ENCODE peak calls at places on chromosomes 4 and X, in nine cellular contexts. L is stomach, C is esophagus muscularis mucosa, I is suprapubic skin, E is K562, P is SK-N-SH, X is transverse colon, Q is H1, T is HepG2. G is an unnamed sample.
A peak's percentile ranks its signal among the peaks of the same experiment; 100 is the strongest.

GRCh38 chrX:20571611-20572010 is 304.9 kb upstream of the RPS6KA3 start:
- DNase-seq in P (no peak), I (no peak), T (no peak), C (no peak), E (no peak), Q (no peak), L (no peak), X (no peak), G (no peak)

GRCh38 chr4:185016946-185017797 is 1.1 kb upstream of the HELT start:
- DNase-seq in L (no peak), Q (no peak), C (no peak), I (no peak), T (no peak), P (no peak), E (no peak), X (no peak), G (no peak)

GRCh38 chr4:77434299-77435092 is 171.1 kb upstream of the CXCL13 start:
- DNase-seq in X (no peak), L (no peak), T (no peak), I (no peak), C (no peak), Q (no peak), E (no peak), P (no peak), G (no peak)

GRCh38 chrX:39599339-39599738 is 498.4 kb downstream of the BCOR start:
- DNase-seq in T (no peak), X (no peak), E (no peak), P (no peak), L (no peak), Q (no peak), C (no peak), I (no peak), G (no peak)

GRCh38 chr4:673349-674091 is 556 bp downstream of the ATP5ME start:
- DNase-seq in X (peak; percentile 73), Q (no peak), P (no peak), C (no peak), T (peak; percentile 46), I (no peak), L (peak; percentile 53), E (peak; percentile 64), G (no peak)

GRCh38 chr4:168908859-168909390 is 101.1 kb downstream of the CBR4 start:
- DNase-seq in L (no peak), C (no peak), X (no peak), T (no peak), I (no peak), P (no peak), E (no peak), Q (no peak), G (no peak)

GRCh38 chrX:155334486-155335316 is at the start of gene CLIC2:
- DNase-seq in I (no peak), Q (no peak), X (peak; percentile 17), E (peak; percentile 76), T (no peak), P (no peak), L (peak; percentile 31), C (no peak), G (no peak)

GRCh38 chr4:62940229-62940628 is 1469.0 kb downstream of the TECRL start:
- DNase-seq in P (no peak), T (peak; percentile 54), I (no peak), C (no peak), X (no peak), Q (no peak), E (no peak), L (no peak), G (no peak)

GRCh38 chrX:12949927-12950656 is 24.8 kb upstream of the TMSB4X start:
- DNase-seq in X (peak; percentile 89), Q (no peak), E (peak; percentile 71), C (no peak), P (no peak), I (peak; percentile 87), L (peak; percentile 83), T (no peak), G (peak; percentile 94)

GRCh38 chr4:4329496-4329895 is 39.4 kb downstream of the ZBTB49 start:
- DNase-seq in C (no peak), E (no peak), X (no peak), L (no peak), I (no peak), P (no peak), Q (no peak), T (no peak), G (peak; percentile 34)

GRCh38 chr4:121784975-121785374 is 16.1 kb upstream of the EXOSC9 start:
- DNase-seq in T (no peak), X (no peak), P (no peak), Q (no peak), L (no peak), I (no peak), C (no peak), E (no peak), G (peak; percentile 67)

GRCh38 chr4:101020956-101021355 is 326.4 kb downstream of the PPP3CA start:
- DNase-seq in I (no peak), C (no peak), E (no peak), T (no peak), P (no peak), L (no peak), X (no peak), Q (no peak), G (no peak)

GRCh38 chr4:48554606-48555005 is 64.6 kb downstream of the ZAR1 start:
- DNase-seq in E (no peak), X (no peak), L (no peak), C (no peak), Q (no peak), T (no peak), P (no peak), I (no peak), G (no peak)
- TF ChIP-seq EP300 in E (no peak), X (no peak), L (no peak), C (no peak), Q (no peak), T (no peak), P (no peak), I (no peak), G (no peak)

GRCh38 chrX:123961268-123962005 is at the start of gene STAG2:
- DNase-seq in C (peak; percentile 91), E (peak; percentile 84), T (peak; percentile 80), P (peak; percentile 66), X (peak; percentile 77), L (peak; percentile 70), I (no peak), Q (no peak), G (peak; percentile 93)

GRCh38 chrX:123962006-123962485 is 540 bp downstream of the STAG2 start:
- DNase-seq in X (no peak), L (no peak), T (no peak), P (no peak), C (no peak), Q (no peak), E (peak; percentile 52), I (no peak), G (no peak)

GRCh38 chrX:123964155-123964554 is 2.6 kb downstream of the STAG2 start:
- DNase-seq in E (no peak), P (no peak), I (no peak), X (no peak), Q (no peak), L (no peak), T (no peak), C (no peak), G (no peak)

GRCh38 chrX:123960956-123961267 is 594 bp upstream of the STAG2 start:
- DNase-seq in I (no peak), T (no peak), C (no peak), L (no peak), P (no peak), E (no peak), Q (no peak), X (no peak), G (no peak)

DNA sequence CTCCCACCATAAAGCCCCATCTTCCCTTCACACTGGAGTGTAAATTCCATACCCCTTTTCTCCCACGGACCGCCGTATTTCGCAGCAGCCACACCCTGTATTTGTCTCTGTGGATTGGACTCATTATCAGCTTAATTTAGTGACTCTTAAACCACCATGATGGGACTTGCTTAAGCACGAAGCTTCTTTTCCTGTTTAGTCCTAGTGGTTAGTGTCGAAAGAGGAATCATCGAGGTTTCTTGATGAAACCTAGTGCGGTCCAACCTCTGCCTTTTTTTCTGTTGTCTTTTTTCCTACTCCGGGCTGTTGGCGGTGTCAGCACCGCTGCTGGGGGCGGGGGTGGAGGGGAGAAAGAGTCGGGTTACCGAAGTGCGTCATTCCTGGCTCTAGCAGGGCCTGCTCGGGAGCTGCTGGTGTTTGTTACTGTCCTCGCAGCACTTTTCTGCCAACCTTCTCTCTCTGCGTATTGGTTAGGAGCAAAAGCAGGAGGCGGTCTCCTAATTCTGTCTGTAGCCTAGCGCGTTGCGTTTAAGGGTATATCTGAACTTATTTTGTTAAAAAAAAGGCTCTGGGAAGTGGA is 1.4 kb downstream of the STAG2 start:
- DNase-seq in L (peak; percentile 88), E (peak; percentile 85), X (peak; percentile 89), C (peak; percentile 96), T (peak; percentile 88), Q (no peak), P (peak; percentile 68), I (peak; percentile 92), G (peak; percentile 97)
- TF ChIP-seq POLR2AphosphoS5 in L (peak; percentile 43), E (peak; percentile 73), X (peak; percentile 89), C (peak; percentile 83), T (peak; percentile 50), Q (no peak), P (no peak), I (peak; percentile 46), G (peak; percentile 79)

GRCh38 chr4:145248971-145249370 is 68.6 kb upstream of the OTUD4 start:
- DNase-seq in Q (no peak), I (no peak), L (no peak), T (no peak), P (no peak), C (no peak), X (no peak), E (no peak), G (no peak)
- TF ChIP-seq EP300 in Q (no peak), I (no peak), L (no peak), T (no peak), P (no peak), C (no peak), X (no peak), E (no peak), G (no peak)

DNA sequence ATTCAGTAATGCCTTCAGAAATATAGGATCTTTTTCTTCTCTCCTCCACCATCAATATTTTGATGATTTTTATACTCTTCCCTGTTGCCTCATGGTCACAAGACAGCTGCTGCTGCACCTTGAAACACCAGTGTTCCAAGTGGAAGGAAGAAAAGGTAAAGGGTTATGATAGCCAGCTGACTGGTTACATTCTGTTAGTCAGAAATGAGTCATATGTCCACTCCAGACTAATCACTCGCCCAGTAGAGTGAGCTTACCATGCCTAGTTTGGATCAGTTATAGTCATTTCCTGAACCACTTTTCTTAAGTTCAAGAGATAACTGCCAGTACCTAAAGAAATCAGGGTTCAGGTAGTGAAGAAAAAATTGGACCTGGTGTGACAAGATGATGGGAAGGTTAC is 532.3 kb upstream of the SMIM31 start:
- DNase-seq in C (no peak), X (no peak), L (no peak), I (no peak), E (no peak), T (no peak), Q (no peak), P (no peak), G (no peak)
- TF ChIP-seq POLR2AphosphoS5 in C (no peak), X (no peak), L (no peak), I (no peak), E (no peak), T (no peak), Q (no peak), P (no peak), G (no peak)

GRCh38 chrX:29947225-29947624 is 268.1 kb upstream of the MAGEB2 start:
- DNase-seq in L (no peak), E (no peak), X (no peak), Q (no peak), C (no peak), I (no peak), P (no peak), T (no peak), G (no peak)
- TF ChIP-seq EP300 in L (no peak), E (no peak), X (no peak), Q (no peak), C (no peak), I (no peak), P (no peak), T (no peak), G (no peak)